ENCODE peak calls at places on chromosomes 13 and 19, in four cellular contexts. E is NCI-H345; I is stimulated activated CD4-positive, alpha-beta T cell treated with anti-CD3 and anti-CD28 coated beads, Interleukin-4, amount 100 ng/mL, for 4 hours; N is cardiac muscle cell. P is an unnamed sample.

GRCh38 chr13:32381539-32381938 is 46.4 kb downstream of the N4BP2L1 start:
- DNase-seq in N (peak; percentile 49), E (no peak), I (no peak), P (peak; percentile 3)

GRCh38 chr19:13051581-13052165 is 51.0 kb downstream of the LYL1 start:
- DNase-seq in I (peak; percentile 14), E (peak; percentile 18), N (peak; percentile 87), P (no peak)

GRCh38 chr13:93260591-93260990 is 34.0 kb downstream of the GPC6 start:
- DNase-seq in N (no peak), E (no peak), I (no peak), P (no peak)

GRCh38 chr13:62583466-62583865 is 1167.8 kb upstream of the PCDH20 start:
- DNase-seq in N (peak; percentile 31), E (no peak), I (no peak), P (no peak)

GRCh38 chr19:2609389-2610116 is 92.9 kb downstream of the GNG7 start:
- DNase-seq in I (no peak), E (no peak), N (no peak), P (no peak)

GRCh38 chr13:74026753-74027152 is 107.5 kb downstream of the KLF12 start:
- DNase-seq in N (peak; percentile 41), I (peak; percentile 69), E (no peak), P (no peak)

GRCh38 chr13:39051157-39051556 is 12.9 kb downstream of the NHLRC3 start:
- DNase-seq in I (no peak), N (peak; percentile 64), E (peak; percentile 33), P (no peak)

GRCh38 chr19:28242317-28242927 is 970.5 kb downstream of the UQCRFS1 start:
- DNase-seq in E (peak; percentile 71), I (no peak), N (peak; percentile 62), P (peak; percentile 14)